ENCODE peak calls at places on chromosomes 3 and 15, in five cellular contexts. One of them, this sample, is unnamed.

GRCh38 chr15:57130956-57131355 is 212.5 kb downstream of the TCF12 start:
- DNase-seq in GM12878: no peak
- DNase-seq in NT2/D1: no peak
- DNase-seq in H1: no peak
- DNase-seq in HepG2: no peak
- DNase-seq in this sample: no peak

GRCh38 chr15:92083190-92083589 is 229.7 kb downstream of the SLCO3A1 start:
- DNase-seq in H1: no peak
- DNase-seq in GM12878: no peak
- DNase-seq in HepG2: no peak
- DNase-seq in NT2/D1: no peak
- DNase-seq in this sample: no peak

GRCh38 chr3:177195941-177196472 is 1.3 kb downstream of the TBL1XR1 start:
- DNase-seq in NT2/D1: no peak
- DNase-seq in GM12878: no peak
- DNase-seq in HepG2: no peak
- DNase-seq in H1: no peak
- DNase-seq in this sample: no peak

GRCh38 chr3:183844606-183845005 is 19.2 kb upstream of the MAP6D1 start:
- DNase-seq in NT2/D1: no peak
- DNase-seq in HepG2: peak
- DNase-seq in H1: no peak
- DNase-seq in GM12878: no peak
- DNase-seq in this sample: no peak

GRCh38 chr3:196207159-196207832 is 3.9 kb downstream of the ZDHHC19 start:
- DNase-seq in HepG2: no peak
- DNase-seq in NT2/D1: no peak
- DNase-seq in H1: no peak
- DNase-seq in GM12878: no peak
- DNase-seq in this sample: no peak

GRCh38 chr3:101989578-101990200 is 140.4 kb downstream of the NFKBIZ start:
- DNase-seq in GM12878: no peak
- DNase-seq in HepG2: no peak
- DNase-seq in H1: no peak
- DNase-seq in NT2/D1: no peak
- DNase-seq in this sample: peak

GRCh38 chr3:150372320-150373118 is 35.6 kb upstream of the TSC22D2 start:
- DNase-seq in H1: no peak
- DNase-seq in GM12878: no peak
- DNase-seq in HepG2: peak
- DNase-seq in NT2/D1: no peak
- DNase-seq in this sample: peak

GRCh38 chr15:58467121-58467721 is 35.4 kb downstream of the LIPC start:
- DNase-seq in HepG2: peak
- DNase-seq in H1: no peak
- DNase-seq in GM12878: no peak
- DNase-seq in NT2/D1: no peak
- DNase-seq in this sample: peak

GRCh38 chr15:73928241-73928579 is 1.9 kb downstream of the LOXL1 start:
- DNase-seq in NT2/D1: no peak
- DNase-seq in H1: no peak
- DNase-seq in GM12878: no peak
- DNase-seq in HepG2: no peak
- DNase-seq in this sample: no peak

GRCh38 chr3:136994772-136995516 is 37.2 kb downstream of the IL20RB start:
- DNase-seq in H1: no peak
- DNase-seq in NT2/D1: no peak
- DNase-seq in HepG2: no peak
- DNase-seq in GM12878: no peak
- DNase-seq in this sample: no peak

GRCh38 chr3:20028846-20029430 is 11.3 kb upstream of the KAT2B start:
- DNase-seq in HepG2: no peak
- DNase-seq in H1: no peak
- DNase-seq in NT2/D1: peak
- DNase-seq in GM12878: no peak
- DNase-seq in this sample: no peak

GRCh38 chr3:45124379-45124778 is 21.8 kb downstream of the CDCP1 start:
- DNase-seq in NT2/D1: no peak
- DNase-seq in HepG2: no peak
- DNase-seq in H1: no peak
- DNase-seq in GM12878: no peak
- DNase-seq in this sample: no peak

GRCh38 chr3:145899229-145899628 is 261.8 kb downstream of the PLOD2 start:
- DNase-seq in GM12878: no peak
- DNase-seq in H1: no peak
- DNase-seq in NT2/D1: no peak
- DNase-seq in HepG2: no peak
- DNase-seq in this sample: no peak

GRCh38 chr3:87260270-87260669 is 16.1 kb downstream of the POU1F1 start:
- DNase-seq in NT2/D1: peak
- DNase-seq in H1: no peak
- DNase-seq in HepG2: peak
- DNase-seq in GM12878: no peak
- DNase-seq in this sample: peak

GRCh38 chr3:29512620-29513019 is 231.7 kb downstream of the RBMS3 start:
- DNase-seq in H1: no peak
- DNase-seq in NT2/D1: no peak
- DNase-seq in HepG2: no peak
- DNase-seq in GM12878: no peak
- DNase-seq in this sample: no peak

GRCh38 chr15:27361418-27361817 is 390.4 kb downstream of the GABRG3 start:
- DNase-seq in NT2/D1: no peak
- DNase-seq in HepG2: no peak
- DNase-seq in H1: no peak
- DNase-seq in GM12878: no peak
- DNase-seq in this sample: no peak

GRCh38 chr15:96209285-96209735 is 121.2 kb upstream of the NR2F2 start:
- DNase-seq in NT2/D1: no peak
- DNase-seq in H1: no peak
- DNase-seq in GM12878: no peak
- DNase-seq in HepG2: peak
- DNase-seq in this sample: no peak

GRCh38 chr3:31275038-31275562 is 257.6 kb upstream of the STT3B start:
- DNase-seq in HepG2: peak
- DNase-seq in H1: no peak
- DNase-seq in GM12878: no peak
- DNase-seq in NT2/D1: no peak
- DNase-seq in this sample: no peak

GRCh38 chr3:127748754-127749327 is 73.5 kb downstream of the MGLL start:
- DNase-seq in NT2/D1: no peak
- DNase-seq in HepG2: no peak
- DNase-seq in H1: no peak
- DNase-seq in GM12878: no peak
- DNase-seq in this sample: no peak

GRCh38 chr3:130677310-130677709 is 69.3 kb downstream of the PIK3R4 start:
- DNase-seq in HepG2: no peak
- DNase-seq in NT2/D1: no peak
- DNase-seq in H1: no peak
- DNase-seq in GM12878: no peak
- DNase-seq in this sample: no peak

GRCh38 chr15:71294251-71294635 is 179.0 kb downstream of the THSD4 start:
- DNase-seq in HepG2: no peak
- DNase-seq in H1: no peak
- DNase-seq in GM12878: no peak
- DNase-seq in NT2/D1: no peak
- DNase-seq in this sample: no peak

GRCh38 chr15:70437882-70438331 is 325.5 kb downstream of the UACA start:
- DNase-seq in NT2/D1: peak
- DNase-seq in H1: no peak
- DNase-seq in GM12878: no peak
- DNase-seq in HepG2: no peak
- DNase-seq in this sample: no peak

GRCh38 chr15:43775411-43775965 is 1.3 kb downstream of the ELL3 start:
- DNase-seq in NT2/D1: no peak
- DNase-seq in HepG2: peak
- DNase-seq in H1: peak
- DNase-seq in GM12878: no peak
- DNase-seq in this sample: no peak

GRCh38 chr15:63554337-63554927 is 42.8 kb upstream of the FBXL22 start:
- DNase-seq in HepG2: no peak
- DNase-seq in H1: no peak
- DNase-seq in GM12878: no peak
- DNase-seq in NT2/D1: no peak
- DNase-seq in this sample: no peak

GRCh38 chr15:65980824-65981456 is 111.6 kb downstream of the RAB11A start:
- DNase-seq in GM12878: no peak
- DNase-seq in NT2/D1: peak
- DNase-seq in H1: peak
- DNase-seq in HepG2: peak
- DNase-seq in this sample: peak

GRCh38 chr3:25483456-25483855 is 55.4 kb downstream of the RARB start:
- DNase-seq in GM12878: no peak
- DNase-seq in H1: no peak
- DNase-seq in NT2/D1: no peak
- DNase-seq in HepG2: no peak
- DNase-seq in this sample: no peak

GRCh38 chr3:179322481-179323196 is at the start of gene ZNF639:
- DNase-seq in NT2/D1: peak
- DNase-seq in GM12878: no peak
- DNase-seq in H1: peak
- DNase-seq in HepG2: peak
- DNase-seq in this sample: peak

GRCh38 chr15:60381148-60381788 is 16.5 kb downstream of the ANXA2 start:
- DNase-seq in HepG2: no peak
- DNase-seq in H1: no peak
- DNase-seq in GM12878: no peak
- DNase-seq in NT2/D1: no peak
- DNase-seq in this sample: no peak

GRCh38 chr15:70361891-70362290 is 264.2 kb upstream of the TLE3 start:
- DNase-seq in GM12878: no peak
- DNase-seq in NT2/D1: no peak
- DNase-seq in HepG2: no peak
- DNase-seq in H1: no peak
- DNase-seq in this sample: no peak

GRCh38 chr3:114401346-114401745 is 107.5 kb downstream of the TIGIT start:
- DNase-seq in H1: no peak
- DNase-seq in NT2/D1: no peak
- DNase-seq in HepG2: no peak
- DNase-seq in GM12878: no peak
- DNase-seq in this sample: no peak

DNA sequence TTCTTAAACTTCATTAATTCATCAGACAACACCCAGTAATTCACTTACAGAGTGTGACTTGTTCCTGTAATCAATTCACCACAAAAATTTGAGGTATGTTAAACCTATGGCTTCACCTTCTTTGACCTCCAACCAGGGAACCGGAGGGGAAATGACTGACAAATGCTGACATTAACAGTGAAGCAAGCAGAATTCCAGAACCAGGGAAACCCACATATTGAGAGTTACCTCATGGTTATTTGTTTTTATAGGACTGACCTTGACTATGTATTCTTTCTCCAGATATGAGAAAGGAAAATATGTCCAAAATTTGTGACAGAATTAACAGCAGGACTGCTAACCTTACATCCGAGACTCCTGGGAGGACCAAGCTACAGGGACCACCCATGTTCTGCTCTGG is 2.7 kb downstream of the P3H2 start:
- DNase-seq in NT2/D1: peak
- DNase-seq in H1: no peak
- DNase-seq in GM12878: no peak
- DNase-seq in HepG2: no peak
- DNase-seq in this sample: no peak
- TF ChIP-seq SUZ12 in NT2/D1: no peak
- TF ChIP-seq SUZ12 in H1: no peak
- TF ChIP-seq SUZ12 in GM12878: no peak
- TF ChIP-seq SUZ12 in HepG2: no peak
- TF ChIP-seq SUZ12 in this sample: no peak

DNA sequence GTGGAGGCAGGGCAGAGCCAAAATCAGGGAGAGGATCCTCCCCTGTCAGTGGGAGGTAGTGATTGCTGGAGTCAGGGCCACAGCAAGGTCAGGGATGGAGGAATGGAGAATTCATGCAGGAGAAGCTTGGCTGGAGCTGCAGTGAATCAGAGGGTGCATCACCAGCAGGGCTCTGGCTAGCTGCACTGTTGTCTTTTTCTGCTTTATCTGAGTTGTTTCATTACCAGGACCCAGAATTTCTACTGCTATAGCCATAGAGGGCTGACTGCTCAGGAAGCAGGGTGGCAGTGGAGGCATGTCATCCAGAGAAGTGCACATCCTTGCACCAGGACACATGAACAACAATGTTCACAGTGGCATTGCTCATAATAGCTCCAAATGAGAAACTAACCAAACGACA is 113.5 kb upstream of the GALNT15 start:
- DNase-seq in HepG2: no peak
- DNase-seq in NT2/D1: no peak
- DNase-seq in H1: no peak
- DNase-seq in GM12878: no peak
- DNase-seq in this sample: no peak
- TF ChIP-seq SUZ12 in HepG2: no peak
- TF ChIP-seq SUZ12 in NT2/D1: no peak
- TF ChIP-seq SUZ12 in H1: no peak
- TF ChIP-seq SUZ12 in GM12878: no peak
- TF ChIP-seq SUZ12 in this sample: no peak

GRCh38 chr3:43468141-43468540 is 153.7 kb downstream of the ANO10 start:
- DNase-seq in GM12878: no peak
- DNase-seq in H1: no peak
- DNase-seq in HepG2: no peak
- DNase-seq in NT2/D1: no peak
- DNase-seq in this sample: no peak

GRCh38 chr3:43465109-43465508 is 156.7 kb downstream of the ANO10 start:
- DNase-seq in HepG2: no peak
- DNase-seq in H1: no peak
- DNase-seq in GM12878: no peak
- DNase-seq in NT2/D1: no peak
- DNase-seq in this sample: no peak
- TF ChIP-seq SUZ12 in HepG2: no peak
- TF ChIP-seq SUZ12 in H1: no peak
- TF ChIP-seq SUZ12 in GM12878: no peak
- TF ChIP-seq SUZ12 in NT2/D1: no peak
- TF ChIP-seq SUZ12 in this sample: no peak

DNA sequence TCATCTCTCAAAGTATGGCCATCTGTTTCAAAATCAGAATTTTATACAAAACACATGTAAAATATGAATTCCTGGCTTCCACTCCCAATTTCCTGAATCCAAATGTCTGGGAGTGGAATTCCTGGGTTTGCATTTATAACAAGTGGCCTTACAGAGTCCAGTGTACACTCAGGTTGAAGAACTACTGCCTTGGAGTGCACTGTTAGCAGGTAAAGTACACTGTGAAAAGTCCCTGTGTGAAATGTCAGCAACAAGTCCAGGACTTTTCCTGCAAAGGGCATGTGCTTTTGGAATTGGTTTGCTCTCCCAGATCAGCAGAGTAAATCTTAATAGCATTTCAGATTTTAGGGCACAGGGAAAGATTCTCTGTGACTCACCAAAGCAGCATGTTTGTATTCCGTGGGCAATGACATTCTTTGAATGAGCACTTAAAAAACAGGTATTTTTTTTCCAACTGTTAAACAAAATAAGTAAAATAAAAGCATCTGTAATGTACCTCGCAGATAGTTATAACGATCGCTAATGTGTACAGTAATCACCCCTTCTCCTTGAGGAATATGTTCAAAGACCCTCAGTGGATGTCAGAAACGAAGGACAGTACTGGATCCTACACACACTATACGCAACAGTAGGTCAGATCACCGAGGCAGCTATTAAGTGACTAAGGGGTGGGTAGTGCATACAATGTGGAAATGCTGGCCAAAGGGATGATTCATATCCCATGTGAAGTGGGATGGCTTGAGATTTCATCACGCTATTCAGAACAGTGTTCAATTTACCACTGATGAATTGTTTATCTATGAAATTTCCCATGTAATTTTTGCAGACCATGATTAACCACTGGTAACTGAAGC is 1.9 kb upstream of the CLDN16 start:
- DNase-seq in GM12878: no peak
- DNase-seq in HepG2: peak
- DNase-seq in H1: no peak
- DNase-seq in NT2/D1: no peak
- DNase-seq in this sample: no peak
- TF ChIP-seq SUZ12 in GM12878: no peak
- TF ChIP-seq SUZ12 in HepG2: no peak
- TF ChIP-seq SUZ12 in H1: no peak
- TF ChIP-seq SUZ12 in NT2/D1: no peak
- TF ChIP-seq SUZ12 in this sample: no peak